ENCODE peak calls at places on chromosomes 11 and 22, in ten cellular contexts. N, Y, V, Z, O, K, B, Q, X and H are unnamed samples.

GRCh38 chr11:72144807-72145565 is 9.5 kb downstream of the FOLR3 start:
- DNase-seq in N (peak), Y (no peak), V (peak), Z (no peak), O (no peak), K (peak), B (no peak), Q (no peak), X (no peak), H (no peak)

GRCh38 chr11:36557991-36558390 is 9.8 kb upstream of the RAG1 start:
- DNase-seq in N (no peak), Y (no peak), V (no peak), Z (no peak), O (no peak), K (no peak), B (no peak), Q (no peak), X (no peak), H (no peak)

GRCh38 chr22:26883393-26883792 is 226.0 kb downstream of the MIAT start:
- DNase-seq in N (no peak), Y (no peak), V (no peak), Z (no peak), O (no peak), K (no peak), B (no peak), Q (no peak), X (no peak), H (no peak)

GRCh38 chr11:14906614-14907392 is 14.8 kb upstream of the CYP2R1 start:
- DNase-seq in N (no peak), Y (peak), V (no peak), Z (no peak), O (peak), K (no peak), B (peak), Q (no peak), X (no peak), H (no peak)

GRCh38 chr11:9096427-9096826 is 5.0 kb upstream of the SCUBE2 start:
- DNase-seq in N (no peak), Y (no peak), V (no peak), Z (no peak), O (no peak), K (no peak), B (no peak), Q (no peak), X (no peak), H (no peak)

GRCh38 chr22:25350551-25350971 is 131.1 kb downstream of the CRYBB2 start:
- DNase-seq in N (no peak), Y (peak), V (no peak), Z (no peak), O (no peak), K (no peak), B (no peak), Q (no peak), X (no peak), H (peak)

GRCh38 chr11:60831143-60831500 is 10.8 kb upstream of the CCDC86 start:
- DNase-seq in N (peak), Y (peak), V (peak), Z (peak), O (peak), K (no peak), B (peak), Q (peak), X (peak), H (peak)

GRCh38 chr11:110098645-110099044 is 5.5 kb downstream of the ZC3H12C start:
- DNase-seq in N (peak), Y (no peak), V (no peak), Z (no peak), O (no peak), K (no peak), B (no peak), Q (no peak), X (no peak), H (no peak)

GRCh38 chr22:48639896-48640732 is 1187.6 kb downstream of the BRD1 start:
- DNase-seq in N (no peak), Y (no peak), V (no peak), Z (no peak), O (no peak), K (no peak), B (no peak), Q (no peak), X (no peak), H (no peak)

GRCh38 chr22:46212195-46212594 is 37.9 kb downstream of the CDPF1 start:
- DNase-seq in N (no peak), Y (no peak), V (no peak), Z (no peak), O (no peak), K (no peak), B (no peak), Q (no peak), X (no peak), H (no peak)

GRCh38 chr11:57458410-57459111 is 1.8 kb upstream of the RTN4RL2 start:
- DNase-seq in N (peak), Y (peak), V (no peak), Z (peak), O (peak), K (no peak), B (peak), Q (no peak), X (peak), H (no peak)

GRCh38 chr22:23032681-23033080 is 37.6 kb upstream of the GNAZ start:
- DNase-seq in N (no peak), Y (no peak), V (no peak), Z (no peak), O (no peak), K (no peak), B (no peak), Q (no peak), X (no peak), H (no peak)

GRCh38 chr22:18076060-18076497 is 1.7 kb upstream of the PEX26 start:
- DNase-seq in N (peak), Y (peak), V (peak), Z (no peak), O (peak), K (no peak), B (peak), Q (peak), X (peak), H (no peak)

GRCh38 chr11:73205666-73206343 is 12.3 kb upstream of the P2RY2 start:
- DNase-seq in N (no peak), Y (no peak), V (peak), Z (no peak), O (no peak), K (no peak), B (no peak), Q (no peak), X (no peak), H (no peak)

GRCh38 chr22:22408731-22409696 is 99.5 kb downstream of the ZNF280B start:
- DNase-seq in N (peak), Y (peak), V (peak), Z (no peak), O (peak), K (no peak), B (peak), Q (peak), X (no peak), H (no peak)

GRCh38 chr11:33419956-33420355 is 162.8 kb downstream of the HIPK3 start:
- DNase-seq in N (no peak), Y (no peak), V (no peak), Z (no peak), O (no peak), K (no peak), B (no peak), Q (no peak), X (no peak), H (no peak)

GRCh38 chr11:38937709-38938108 is 2339.7 kb upstream of the RAG2 start:
- DNase-seq in N (no peak), Y (no peak), V (no peak), Z (no peak), O (no peak), K (no peak), B (no peak), Q (no peak), X (no peak), H (no peak)

GRCh38 chr11:87063982-87064381 is 26.2 kb downstream of the TMEM135 start:
- DNase-seq in N (peak), Y (no peak), V (no peak), Z (no peak), O (no peak), K (no peak), B (no peak), Q (no peak), X (no peak), H (no peak)

DNA sequence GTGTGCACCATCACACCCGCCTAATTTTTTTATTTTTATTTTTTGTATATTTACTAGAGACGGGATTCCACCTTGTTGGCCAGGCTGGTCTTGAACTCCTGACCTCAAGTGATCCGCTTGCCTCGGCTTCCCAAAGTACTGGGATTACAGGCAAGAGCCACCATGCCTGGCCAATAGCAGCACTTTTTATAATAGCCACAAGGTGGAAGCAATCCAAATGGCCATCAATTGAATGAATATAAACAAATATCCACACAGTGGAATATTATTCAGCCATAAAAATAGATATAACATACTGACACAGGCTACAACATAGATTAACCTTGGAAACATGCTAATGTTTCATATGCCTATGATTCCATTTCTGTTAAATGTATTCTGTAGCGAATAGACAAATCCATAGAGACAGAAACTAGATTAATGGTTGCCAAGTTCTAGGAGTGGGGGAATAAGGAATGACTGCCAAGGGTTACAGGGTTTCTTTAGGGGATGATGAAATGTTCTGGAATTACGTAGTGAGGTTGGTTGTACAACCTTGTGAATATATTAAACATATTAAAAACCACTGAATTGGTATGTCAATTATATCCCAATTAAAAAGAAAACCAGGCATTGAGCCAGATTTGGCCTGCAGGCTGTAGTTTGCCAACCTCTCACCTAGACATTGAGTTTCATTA is 4.8 kb downstream of the VPS51 start:
- DNase-seq in N (peak), Y (no peak), V (peak), Z (no peak), O (no peak), K (no peak), B (no peak), Q (no peak), X (no peak), H (no peak)
- TF ChIP-seq CTCF in N (peak), Y (peak), V (no peak), Z (no peak), O (no peak), K (peak), B (peak), Q (no peak), X (peak), H (peak)

DNA sequence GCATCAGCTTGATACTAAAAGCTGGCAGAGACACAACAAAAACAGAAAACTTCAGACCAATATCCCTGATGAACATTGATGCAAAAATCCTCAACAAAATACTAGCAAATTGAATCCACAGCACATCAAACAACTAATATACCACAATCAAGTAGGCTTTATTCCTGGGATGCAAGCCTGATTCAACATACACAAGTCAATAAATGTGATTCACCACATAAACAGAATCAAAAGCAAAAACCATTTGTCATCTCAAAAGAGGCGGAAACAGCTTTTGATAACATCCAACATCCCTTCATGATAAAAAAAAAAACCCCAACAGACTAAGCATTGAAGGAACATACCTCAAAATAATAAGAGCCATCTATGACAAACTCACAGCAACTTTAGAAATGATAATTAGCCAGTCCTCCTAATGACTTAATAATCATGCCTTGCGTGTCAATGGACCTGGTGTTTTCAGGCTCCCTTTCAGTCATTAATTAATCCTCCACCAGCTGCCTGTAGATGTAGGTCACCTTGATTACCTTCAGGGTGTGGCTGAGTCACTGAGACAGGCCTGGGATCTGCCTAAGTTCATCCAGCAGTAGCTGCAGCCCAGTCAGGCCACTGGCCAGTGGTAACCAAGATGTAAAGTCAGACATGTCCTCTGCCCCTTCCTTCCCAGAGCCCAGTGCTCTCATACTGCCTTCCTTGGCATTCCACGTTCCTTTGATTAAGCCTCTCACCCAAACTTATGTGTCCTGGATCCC is 109.8 kb downstream of the EHF start:
- DNase-seq in N (no peak), Y (no peak), V (no peak), Z (no peak), O (no peak), K (no peak), B (no peak), Q (no peak), X (no peak), H (no peak)
- TF ChIP-seq CTCF in N (no peak), Y (no peak), V (no peak), Z (no peak), O (no peak), K (no peak), B (no peak), Q (no peak), X (no peak), H (no peak)

DNA sequence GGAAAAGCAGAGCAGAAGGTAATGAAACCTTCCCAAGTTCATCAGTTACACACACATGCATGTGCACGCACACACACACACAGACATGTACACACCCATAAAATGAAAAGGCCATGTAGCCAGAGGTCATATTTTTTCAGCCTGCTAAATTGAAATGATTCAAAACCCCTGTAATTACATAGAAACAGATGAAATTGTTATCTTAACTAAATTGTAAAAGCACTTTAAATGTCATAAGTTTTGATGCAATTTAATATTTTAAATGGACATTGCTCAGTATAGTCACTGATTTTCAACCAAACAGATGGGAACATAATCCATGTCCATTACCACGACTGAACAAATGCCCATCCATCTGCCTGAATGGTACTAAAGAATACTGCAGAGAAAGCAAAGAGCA is 330.5 kb downstream of the TTC28 start:
- DNase-seq in N (no peak), Y (no peak), V (no peak), Z (no peak), O (no peak), K (no peak), B (no peak), Q (no peak), X (no peak), H (no peak)
- TF ChIP-seq CTCF in N (no peak), Y (no peak), V (no peak), Z (no peak), O (no peak), K (no peak), B (no peak), Q (no peak), X (no peak), H (no peak)

GRCh38 chr11:117195761-117196160 is 3.4 kb upstream of the TAGLN start:
- DNase-seq in N (no peak), Y (no peak), V (no peak), Z (peak), O (no peak), K (no peak), B (no peak), Q (no peak), X (no peak), H (no peak)

GRCh38 chr11:117198613-117199012 is 557 bp upstream of the TAGLN start:
- DNase-seq in N (no peak), Y (no peak), V (no peak), Z (peak), O (no peak), K (no peak), B (no peak), Q (no peak), X (no peak), H (no peak)

GRCh38 chr11:117197006-117197405 is 2.2 kb upstream of the TAGLN start:
- DNase-seq in N (no peak), Y (no peak), V (no peak), Z (no peak), O (no peak), K (no peak), B (no peak), Q (no peak), X (no peak), H (no peak)

GRCh38 chr11:117199061-117199915 is at the start of gene TAGLN:
- DNase-seq in N (peak), Y (peak), V (peak), Z (peak), O (peak), K (no peak), B (no peak), Q (no peak), X (no peak), H (no peak)

GRCh38 chr11:117197516-117198456 is 1.4 kb upstream of the TAGLN start:
- DNase-seq in N (no peak), Y (peak), V (peak), Z (peak), O (no peak), K (no peak), B (no peak), Q (no peak), X (no peak), H (no peak)
- TF ChIP-seq CTCF in N (peak), Y (peak), V (peak), Z (peak), O (no peak), K (peak), B (peak), Q (peak), X (peak), H (peak)

GRCh38 chr11:100574894-100575769 is 112.0 kb upstream of the ARHGAP42 start:
- DNase-seq in N (peak), Y (no peak), V (peak), Z (no peak), O (no peak), K (no peak), B (no peak), Q (no peak), X (no peak), H (no peak)
- TF ChIP-seq CTCF in N (peak), Y (peak), V (no peak), Z (no peak), O (no peak), K (peak), B (no peak), Q (peak), X (peak), H (peak)

GRCh38 chr11:122028561-122028960 is 87.5 kb downstream of the BLID start:
- DNase-seq in N (no peak), Y (no peak), V (no peak), Z (no peak), O (no peak), K (no peak), B (no peak), Q (no peak), X (no peak), H (no peak)
- TF ChIP-seq CTCF in N (no peak), Y (no peak), V (no peak), Z (no peak), O (no peak), K (no peak), B (no peak), Q (no peak), X (no peak), H (no peak)

DNA sequence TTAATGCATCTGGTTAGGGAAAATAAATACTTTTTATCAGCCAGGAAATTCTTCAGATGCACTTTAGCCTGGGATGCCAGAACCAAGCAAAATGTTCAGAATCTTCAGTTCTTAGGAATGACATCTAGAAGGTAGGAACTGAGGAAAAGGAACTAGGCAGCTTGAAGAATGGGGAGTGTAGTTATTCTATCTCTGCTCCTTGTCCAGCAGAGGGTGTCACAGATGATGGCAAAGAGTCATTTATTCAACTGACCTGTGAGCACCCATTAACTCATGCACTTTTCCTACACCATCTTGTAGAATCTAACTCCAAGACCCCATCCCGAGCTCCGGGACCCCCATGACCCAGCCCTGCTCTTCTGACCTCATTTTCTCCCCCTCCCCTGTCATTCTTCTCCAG is 122.1 kb upstream of the ISX start:
- DNase-seq in N (no peak), Y (no peak), V (no peak), Z (no peak), O (no peak), K (no peak), B (peak), Q (no peak), X (no peak), H (no peak)
- TF ChIP-seq CTCF in N (no peak), Y (peak), V (no peak), Z (no peak), O (no peak), K (no peak), B (no peak), Q (no peak), X (no peak), H (peak)

DNA sequence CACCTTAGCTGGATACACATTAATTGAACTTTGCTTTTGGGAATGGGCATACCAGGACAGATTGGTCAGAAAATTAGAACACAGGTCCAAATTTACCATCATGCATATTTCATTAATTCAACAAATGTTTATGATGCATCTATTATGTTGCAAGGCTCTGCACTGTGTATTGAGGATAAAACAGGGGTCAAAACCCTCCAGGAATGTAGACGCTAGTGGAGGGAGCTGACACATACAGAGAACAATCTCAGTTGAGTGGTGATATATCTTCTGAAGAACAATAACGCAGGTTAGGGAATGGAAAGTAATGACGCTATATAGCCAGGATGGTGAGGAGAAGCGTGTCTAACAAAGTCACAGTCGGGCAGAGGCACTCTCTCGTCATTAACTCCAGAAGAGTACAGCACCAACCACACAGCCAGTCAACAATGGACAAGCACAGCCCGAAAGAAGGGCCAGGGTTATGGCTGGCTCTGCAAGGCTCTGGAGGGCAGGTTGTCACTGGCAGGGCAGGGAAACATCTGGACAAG is 3.8 kb downstream of the FLI1 start:
- DNase-seq in N (no peak), Y (no peak), V (no peak), Z (no peak), O (no peak), K (no peak), B (no peak), Q (no peak), X (no peak), H (no peak)
- TF ChIP-seq CTCF in N (no peak), Y (no peak), V (no peak), Z (no peak), O (no peak), K (no peak), B (no peak), Q (no peak), X (no peak), H (no peak)